ENCODE peak calls at places on chromosomes 1 and 21, in nine cellular contexts. E is NCI-H2227 treated with DMSO at 0.1 percent for 48 hours; G is LHCN-M2; Y is CD4-positive, alpha-beta memory T cell; D is tibial artery; X is colonic mucosa; K is upper lobe of right lung; T is GDM1; O is stimulated activated CD4-positive, alpha-beta T cell treated with anti-CD3 and anti-CD28 coated beads, TNF-alpha, amount 100 ng/mL, for 1 hour. C is an unnamed sample.

GRCh38 chr1:151199860-151200581 is 1.7 kb downstream of the PIP5K1A start:
- DNase-seq in X (no peak), D (peak), E (no peak), T (no peak), Y (peak), G (peak), K (no peak), O (no peak), C (no peak)

GRCh38 chr1:9406111-9406510 is 113.4 kb downstream of the SPSB1 start:
- DNase-seq in E (no peak), X (no peak), K (no peak), G (no peak), D (no peak), T (no peak), Y (peak), O (no peak), C (no peak)

GRCh38 chr1:109395602-109396512 is 1.9 kb downstream of the SORT1 start:
- DNase-seq in Y (no peak), E (no peak), D (no peak), X (no peak), K (no peak), G (no peak), T (no peak), O (no peak), C (no peak)

GRCh38 chr1:163082971-163083370 is 13.8 kb downstream of the RGS4 start:
- DNase-seq in Y (no peak), K (no peak), O (no peak), E (no peak), X (no peak), D (peak), G (no peak), T (no peak), C (no peak)

GRCh38 chr1:193614817-193615216 is 428.4 kb upstream of the B3GALT2 start:
- DNase-seq in E (no peak), G (peak), T (no peak), X (no peak), D (no peak), O (no peak), K (no peak), Y (no peak), C (no peak)

GRCh38 chr1:229095325-229095724 is 175.6 kb upstream of the RAB4A start:
- DNase-seq in K (no peak), D (no peak), O (no peak), E (no peak), Y (no peak), T (no peak), X (no peak), G (no peak), C (no peak)

GRCh38 chr1:228034954-228035837 is 28.4 kb downstream of the WNT3A start:
- DNase-seq in T (no peak), D (no peak), X (no peak), Y (no peak), O (no peak), E (no peak), G (no peak), K (peak), C (no peak)

GRCh38 chr1:54795841-54796468 is 5.2 kb downstream of the TTC22 start:
- DNase-seq in D (no peak), X (peak), G (no peak), Y (no peak), E (no peak), O (no peak), K (no peak), T (no peak), C (no peak)

GRCh38 chr1:16167331-16168143 is 11.7 kb upstream of the EPHA2 start:
- DNase-seq in D (no peak), E (peak), X (peak), O (peak), K (peak), Y (peak), G (no peak), T (no peak), C (peak)

GRCh38 chr1:175649416-175649815 is 94.0 kb downstream of the TNR start:
- DNase-seq in X (no peak), G (no peak), D (no peak), T (no peak), Y (no peak), K (no peak), E (no peak), O (no peak), C (no peak)

GRCh38 chr1:182493063-182493462 is 43.1 kb downstream of the RGSL1 start:
- DNase-seq in E (no peak), G (no peak), K (no peak), O (no peak), T (no peak), Y (no peak), X (no peak), D (no peak), C (no peak)

GRCh38 chr21:27134513-27134912 is 167.6 kb upstream of the ADAMTS5 start:
- DNase-seq in D (no peak), E (no peak), K (no peak), T (no peak), X (no peak), G (peak), O (no peak), Y (no peak), C (no peak)

GRCh38 chr1:18580676-18581419 is 49.8 kb upstream of the PAX7 start:
- DNase-seq in Y (no peak), G (no peak), X (no peak), T (no peak), E (no peak), K (no peak), D (no peak), O (no peak), C (no peak)

GRCh38 chr21:17257784-17258183 is 255.1 kb upstream of the CXADR start:
- DNase-seq in X (no peak), G (no peak), D (no peak), Y (no peak), K (no peak), T (no peak), E (no peak), O (no peak), C (no peak)

GRCh38 chr1:7104053-7104738 is 318.9 kb downstream of the CAMTA1 start:
- DNase-seq in K (no peak), T (no peak), O (no peak), D (no peak), Y (no peak), E (no peak), G (peak), X (no peak), C (no peak)

GRCh38 chr1:168782731-168783130 is 53.7 kb upstream of the DPT start:
- DNase-seq in T (no peak), O (no peak), K (no peak), E (no peak), Y (no peak), D (no peak), G (no peak), X (no peak), C (no peak)

GRCh38 chr1:75791022-75791421 is 5.0 kb downstream of the RABGGTB start:
- DNase-seq in E (no peak), K (no peak), X (no peak), T (no peak), D (no peak), G (peak), O (no peak), Y (no peak), C (no peak)

GRCh38 chr1:38644092-38644491 is 215.5 kb downstream of the RRAGC start:
- DNase-seq in Y (no peak), K (no peak), T (no peak), G (no peak), X (no peak), O (no peak), E (no peak), D (no peak), C (no peak)

GRCh38 chr21:21631961-21632360 is 633.8 kb downstream of the NCAM2 start:
- DNase-seq in Y (no peak), D (no peak), K (no peak), O (no peak), X (no peak), G (no peak), T (no peak), E (no peak), C (no peak)

GRCh38 chr21:33212159-33212851 is 17.4 kb upstream of the IFNAR2 start:
- DNase-seq in G (no peak), D (no peak), O (no peak), X (no peak), T (no peak), Y (peak), E (no peak), K (no peak), C (no peak)

GRCh38 chr1:192575499-192576189 is at the start of gene RGS1:
- DNase-seq in O (peak), T (peak), K (peak), Y (peak), G (no peak), E (no peak), D (peak), X (peak), C (peak)

GRCh38 chr1:240329443-240329842 is 237.8 kb downstream of the FMN2 start:
- DNase-seq in K (no peak), Y (no peak), D (no peak), O (no peak), T (no peak), E (no peak), X (no peak), G (no peak), C (no peak)

GRCh38 chr1:193629875-193630274 is 443.5 kb upstream of the B3GALT2 start:
- DNase-seq in Y (no peak), D (no peak), X (no peak), K (no peak), G (no peak), T (no peak), E (no peak), O (no peak), C (no peak)

GRCh38 chr1:247857069-247857985 is at the start of gene TRIM58:
- DNase-seq in E (no peak), K (peak), T (peak), D (no peak), O (no peak), Y (no peak), G (no peak), X (peak), C (no peak)

GRCh38 chr1:9108056-9108665 is 20.7 kb downstream of the GPR157 start:
- DNase-seq in G (no peak), T (no peak), E (no peak), X (no peak), Y (no peak), D (no peak), O (no peak), K (peak), C (no peak)

GRCh38 chr1:205073511-205073910 is 10.7 kb downstream of the TMEM81 start:
- DNase-seq in Y (no peak), T (no peak), O (no peak), X (no peak), G (no peak), D (no peak), E (no peak), K (peak), C (no peak)

GRCh38 chr1:27053977-27054376 is 41.3 kb upstream of the TENT5B start:
- DNase-seq in E (no peak), O (no peak), G (no peak), T (no peak), Y (no peak), K (no peak), X (no peak), D (no peak), C (no peak)

GRCh38 chr1:26469558-26469957 is 2.7 kb upstream of the HMGN2 start:
- DNase-seq in Y (no peak), G (no peak), E (peak), T (no peak), X (peak), D (no peak), O (no peak), K (no peak), C (no peak)

GRCh38 chr1:220511785-220512184 is 16.2 kb upstream of the MARK1 start:
- DNase-seq in Y (no peak), T (no peak), X (no peak), D (no peak), E (no peak), G (no peak), K (peak), O (no peak), C (no peak)

GRCh38 chr1:110756506-110756905 is 81.8 kb upstream of the KCNA3 start:
- DNase-seq in O (no peak), D (no peak), T (no peak), G (peak), Y (no peak), E (no peak), X (no peak), K (no peak), C (no peak)

GRCh38 chr1:234617986-234618725 is 8.2 kb upstream of the IRF2BP2 start:
- DNase-seq in E (no peak), T (no peak), K (no peak), O (no peak), G (peak), X (no peak), D (no peak), Y (no peak), C (no peak)

C was measured in activated T-helper 1 cell treated with anti-CD3 and anti-CD28 coated beads, Interleukin-2, amount 50 U/mL, for 16 hours.